ENCODE peak calls at places on chromosomes 2 and 18, in nine cellular contexts. One of them, this sample, is unnamed.

GRCh38 chr2:237350070-237350469 is 63.9 kb downstream of the COL6A3 start:
- DNase-seq in T-helper 17 cell: no peak
- DNase-seq in EH: no peak
- DNase-seq in HFFc6: no peak
- DNase-seq in heart left ventricle: no peak
- DNase-seq in ELF-1: no peak
- DNase-seq in T-cell: no peak
- DNase-seq in T-helper 9 cell: no peak
- DNase-seq in NCI-H2081: no peak
- DNase-seq in this sample: no peak

GRCh38 chr2:19352946-19353720 is 5.3 kb downstream of the OSR1 start:
- DNase-seq in T-helper 17 cell: no peak
- DNase-seq in EH: no peak
- DNase-seq in HFFc6: no peak
- DNase-seq in heart left ventricle: no peak
- DNase-seq in ELF-1: no peak
- DNase-seq in T-cell: no peak
- DNase-seq in T-helper 9 cell: no peak
- DNase-seq in NCI-H2081: no peak
- DNase-seq in this sample: no peak

GRCh38 chr2:70936165-70936978 is 672 bp downstream of the ATP6V1B1 start:
- DNase-seq in T-helper 17 cell: no peak
- DNase-seq in EH: no peak
- DNase-seq in HFFc6: no peak
- DNase-seq in heart left ventricle: no peak
- DNase-seq in ELF-1: no peak
- DNase-seq in T-cell: no peak
- DNase-seq in T-helper 9 cell: no peak
- DNase-seq in NCI-H2081: peak
- DNase-seq in this sample: no peak

GRCh38 chr18:31043709-31044108 is 1.2 kb upstream of the DSC3 start:
- DNase-seq in T-helper 17 cell: no peak
- DNase-seq in EH: no peak
- DNase-seq in HFFc6: no peak
- DNase-seq in heart left ventricle: no peak
- DNase-seq in ELF-1: no peak
- DNase-seq in T-cell: no peak
- DNase-seq in T-helper 9 cell: no peak
- DNase-seq in NCI-H2081: no peak
- DNase-seq in this sample: no peak

GRCh38 chr2:233489666-233490065 is 76.9 kb downstream of the USP40 start:
- DNase-seq in T-helper 17 cell: no peak
- DNase-seq in EH: peak
- DNase-seq in HFFc6: no peak
- DNase-seq in heart left ventricle: no peak
- DNase-seq in ELF-1: no peak
- DNase-seq in T-cell: no peak
- DNase-seq in T-helper 9 cell: no peak
- DNase-seq in NCI-H2081: no peak
- DNase-seq in this sample: no peak

GRCh38 chr2:143885461-143885860 is 634.5 kb downstream of the ZEB2 start:
- DNase-seq in T-helper 17 cell: no peak
- DNase-seq in EH: peak
- DNase-seq in HFFc6: no peak
- DNase-seq in heart left ventricle: no peak
- DNase-seq in ELF-1: no peak
- DNase-seq in T-cell: no peak
- DNase-seq in T-helper 9 cell: no peak
- DNase-seq in NCI-H2081: no peak
- DNase-seq in this sample: no peak

GRCh38 chr18:58005885-58006523 is 38.0 kb upstream of the NEDD4L start:
- DNase-seq in T-helper 17 cell: no peak
- DNase-seq in EH: peak
- DNase-seq in HFFc6: peak
- DNase-seq in heart left ventricle: no peak
- DNase-seq in ELF-1: no peak
- DNase-seq in T-cell: no peak
- DNase-seq in T-helper 9 cell: no peak
- DNase-seq in NCI-H2081: no peak
- DNase-seq in this sample: no peak

GRCh38 chr2:121902171-121902591 is 146.7 kb downstream of the TSN start:
- DNase-seq in T-helper 17 cell: no peak
- DNase-seq in EH: peak
- DNase-seq in HFFc6: no peak
- DNase-seq in heart left ventricle: peak
- DNase-seq in ELF-1: peak
- DNase-seq in T-cell: no peak
- DNase-seq in T-helper 9 cell: no peak
- DNase-seq in NCI-H2081: no peak
- DNase-seq in this sample: no peak

GRCh38 chr2:128734521-128735295 is 416.0 kb upstream of the HS6ST1 start:
- DNase-seq in T-helper 17 cell: no peak
- DNase-seq in EH: peak
- DNase-seq in HFFc6: no peak
- DNase-seq in heart left ventricle: no peak
- DNase-seq in ELF-1: no peak
- DNase-seq in T-cell: no peak
- DNase-seq in T-helper 9 cell: no peak
- DNase-seq in NCI-H2081: no peak
- DNase-seq in this sample: no peak

GRCh38 chr2:53593891-53594585 is 173.6 kb upstream of the CHAC2 start:
- DNase-seq in T-helper 17 cell: no peak
- DNase-seq in EH: peak
- DNase-seq in HFFc6: peak
- DNase-seq in heart left ventricle: no peak
- DNase-seq in ELF-1: no peak
- DNase-seq in T-cell: no peak
- DNase-seq in T-helper 9 cell: no peak
- DNase-seq in NCI-H2081: no peak
- DNase-seq in this sample: no peak

GRCh38 chr2:202171246-202171833 is 67.1 kb downstream of the SUMO1 start:
- DNase-seq in T-helper 17 cell: no peak
- DNase-seq in EH: no peak
- DNase-seq in HFFc6: no peak
- DNase-seq in heart left ventricle: no peak
- DNase-seq in ELF-1: peak
- DNase-seq in T-cell: no peak
- DNase-seq in T-helper 9 cell: no peak
- DNase-seq in NCI-H2081: no peak
- DNase-seq in this sample: no peak

GRCh38 chr2:134087371-134087921 is 166.4 kb upstream of the MGAT5 start:
- DNase-seq in T-helper 17 cell: no peak
- DNase-seq in EH: no peak
- DNase-seq in HFFc6: no peak
- DNase-seq in heart left ventricle: no peak
- DNase-seq in ELF-1: no peak
- DNase-seq in T-cell: no peak
- DNase-seq in T-helper 9 cell: no peak
- DNase-seq in NCI-H2081: no peak
- DNase-seq in this sample: peak

GRCh38 chr2:83072767-83073166 is 1386.3 kb downstream of the SUCLG1 start:
- DNase-seq in T-helper 17 cell: no peak
- DNase-seq in EH: no peak
- DNase-seq in HFFc6: no peak
- DNase-seq in heart left ventricle: no peak
- DNase-seq in ELF-1: no peak
- DNase-seq in T-cell: no peak
- DNase-seq in T-helper 9 cell: no peak
- DNase-seq in NCI-H2081: no peak
- DNase-seq in this sample: no peak

GRCh38 chr2:181457741-181458425 is 697 bp downstream of the ITGA4 start:
- DNase-seq in T-helper 17 cell: peak
- DNase-seq in EH: peak
- DNase-seq in HFFc6: peak
- DNase-seq in heart left ventricle: peak
- DNase-seq in ELF-1: peak
- DNase-seq in T-cell: peak
- DNase-seq in T-helper 9 cell: peak
- DNase-seq in NCI-H2081: no peak
- DNase-seq in this sample: peak

GRCh38 chr2:88067598-88067997 is at the start of gene SMYD1:
- DNase-seq in T-helper 17 cell: no peak
- DNase-seq in EH: no peak
- DNase-seq in HFFc6: no peak
- DNase-seq in heart left ventricle: peak
- DNase-seq in ELF-1: no peak
- DNase-seq in T-cell: no peak
- DNase-seq in T-helper 9 cell: no peak
- DNase-seq in NCI-H2081: no peak
- DNase-seq in this sample: no peak

GRCh38 chr18:24918257-24918656 is 433.7 kb downstream of the ZNF521 start:
- DNase-seq in T-helper 17 cell: no peak
- DNase-seq in EH: no peak
- DNase-seq in HFFc6: no peak
- DNase-seq in heart left ventricle: no peak
- DNase-seq in ELF-1: no peak
- DNase-seq in T-cell: no peak
- DNase-seq in T-helper 9 cell: no peak
- DNase-seq in NCI-H2081: no peak
- DNase-seq in this sample: no peak

GRCh38 chr2:47309952-47310800 is 92.8 kb upstream of the MSH2 start:
- DNase-seq in T-helper 17 cell: no peak
- DNase-seq in EH: no peak
- DNase-seq in HFFc6: no peak
- DNase-seq in heart left ventricle: no peak
- DNase-seq in ELF-1: no peak
- DNase-seq in T-cell: no peak
- DNase-seq in T-helper 9 cell: no peak
- DNase-seq in NCI-H2081: peak
- DNase-seq in this sample: peak